ENCODE peak calls at places on chromosomes 2 and 18, in four cellular contexts. Y is cardiac fibroblast; J is stimulated activated CD8-positive, alpha-beta memory T cell treated with anti-CD3 and anti-CD28 coated beads, Interleukin-2, amount 100 ng/mL, for 1 hour; W is lower leg skin. N is an unnamed sample.

GRCh38 chr2:229586746-229587705 is 127.3 kb downstream of the DNER start:
- DNase-seq in Y (peak; percentile 91), J (no peak), W (peak; percentile 95), N (peak; percentile 35)

GRCh38 chr2:68831688-68832087 is 39.5 kb downstream of the BMP10 start:
- DNase-seq in Y (peak; percentile 62), J (no peak), W (no peak), N (no peak)

GRCh38 chr2:28356095-28356911 is 36.4 kb upstream of the FOSL2 start:
- DNase-seq in Y (peak; percentile 88), J (no peak), W (peak; percentile 98), N (peak; percentile 46)

GRCh38 chr2:142033393-142033792 is 97.4 kb downstream of the LRP1B start:
- DNase-seq in Y (no peak), J (no peak), W (no peak), N (no peak)

GRCh38 chr2:121287146-121287798 is 2.3 kb upstream of the TFCP2L1 start:
- DNase-seq in Y (no peak), J (no peak), W (peak; percentile 86), N (no peak)

GRCh38 chr2:69789129-69789528 is 40.3 kb upstream of the GMCL1 start:
- DNase-seq in Y (peak; percentile 93), J (no peak), W (no peak), N (no peak)

GRCh38 chr2:10405441-10405840 is 42.7 kb downstream of the ODC1 start:
- DNase-seq in Y (peak; percentile 91), J (no peak), W (peak; percentile 91), N (peak; percentile 96)

GRCh38 chr2:42342061-42342794 is 18.8 kb downstream of the COX7A2L start:
- DNase-seq in Y (peak; percentile 97), J (no peak), W (no peak), N (peak; percentile 79)

GRCh38 chr2:161139098-161139987 is 20.9 kb upstream of the TANK start:
- DNase-seq in Y (peak; percentile 69), J (no peak), W (no peak), N (no peak)

GRCh38 chr18:36536426-36536825 is 238.9 kb downstream of the FHOD3 start:
- DNase-seq in Y (no peak), J (no peak), W (peak; percentile 43), N (no peak)

GRCh38 chr18:49757513-49758262 is 55.6 kb downstream of the ACAA2 start:
- DNase-seq in Y (no peak), J (no peak), W (peak; percentile 26), N (no peak)

GRCh38 chr2:150495993-150496627 is 8.6 kb upstream of the RND3 start:
- DNase-seq in Y (peak; percentile 98), J (no peak), W (no peak), N (no peak)

GRCh38 chr2:121240436-121240835 is 44.6 kb downstream of the TFCP2L1 start:
- DNase-seq in Y (no peak), J (no peak), W (no peak), N (no peak)

GRCh38 chr2:164015328-164016123 is 279.7 kb upstream of the FIGN start:
- DNase-seq in Y (peak; percentile 15), J (no peak), W (no peak), N (no peak)